ENCODE peak calls at places on chromosomes 5 and 9, in four cellular contexts. S is left colon, W is WTC11, J is NCI-H1694 treated with DMSO at 0.1 percent for 48 hours. A is an unnamed sample.

GRCh38 chr5:64599226-64599625 is 91.1 kb upstream of the SHISAL2B start:
- DNase-seq in J (no peak), W (no peak), S (no peak), A (no peak)

GRCh38 chr9:37010180-37010579 is 23.9 kb downstream of the PAX5 start:
- DNase-seq in S (no peak), W (no peak), J (no peak), A (no peak)

GRCh38 chr5:68225188-68225910 is 9.8 kb downstream of the PIK3R1 start:
- DNase-seq in J (no peak), W (no peak), S (peak), A (peak)

GRCh38 chr5:179342577-179342976 is 2.7 kb downstream of the ADAMTS2 start:
- DNase-seq in J (no peak), W (peak), S (no peak), A (no peak)

GRCh38 chr9:68895741-68896478 is 118.0 kb downstream of the PRKACG start:
- DNase-seq in J (no peak), W (no peak), S (no peak), A (no peak)

GRCh38 chr5:113518884-113519283 is 5.4 kb downstream of the YTHDC2 start:
- DNase-seq in J (no peak), S (no peak), W (no peak), A (no peak)

GRCh38 chr5:173997331-173997730 is 8.4 kb downstream of the C5orf47 start:
- DNase-seq in S (no peak), J (no peak), W (no peak), A (no peak)

GRCh38 chr9:93905473-93906133 is 49.6 kb downstream of the BARX1 start:
- DNase-seq in S (no peak), W (peak), J (no peak), A (no peak)

GRCh38 chr5:72280655-72281069 is 39.4 kb downstream of the MRPS27 start:
- DNase-seq in S (no peak), J (peak), W (no peak), A (no peak)

GRCh38 chr9:108956627-108957026 is 22.4 kb downstream of the ABITRAM start:
- DNase-seq in W (no peak), J (no peak), S (no peak), A (no peak)

GRCh38 chr5:157283434-157283833 is 17.5 kb downstream of the CYFIP2 start:
- DNase-seq in W (no peak), J (no peak), S (no peak), A (no peak)

GRCh38 chr5:87020099-87020934 is 247.4 kb upstream of the RASA1 start:
- DNase-seq in W (no peak), J (no peak), S (peak), A (peak)

GRCh38 chr9:137905740-137906139 is 28.2 kb downstream of the CACNA1B start:
- DNase-seq in S (no peak), W (no peak), J (no peak), A (no peak)

GRCh38 chr5:91456928-91457571 is 73.9 kb upstream of the ARRDC3 start:
- DNase-seq in S (no peak), W (no peak), J (no peak), A (no peak)

A was measured in transverse colon.